ENCODE peak calls at places on chromosomes 13 and 19, in six cellular contexts. Q, D, K, L, R and S are unnamed samples.

GRCh38 chr13:51223284-51224270 is 1.4 kb downstream of the FAM124A start:
- DNase-seq in K (no peak), L (no peak), R (no peak), Q (no peak), D (no peak), S (no peak)

GRCh38 chr13:59263531-59263930 is 900.2 kb downstream of the DIAPH3 start:
- DNase-seq in Q (no peak), R (no peak), L (no peak), K (no peak), D (no peak), S (no peak)

GRCh38 chr19:35560271-35560670 is 3.2 kb downstream of the ATP4A start:
- DNase-seq in L (no peak), Q (no peak), K (no peak), D (no peak), R (no peak), S (no peak)

GRCh38 chr13:111550062-111550461 is 229.6 kb downstream of the TEX29 start:
- DNase-seq in K (no peak), D (no peak), L (no peak), Q (no peak), R (no peak), S (no peak)

GRCh38 chr19:17394891-17395415 is 957 bp upstream of the CCDC194 start:
- DNase-seq in L (peak; percentile 20), K (no peak), D (peak; percentile 81), Q (peak; percentile 56), R (no peak), S (no peak)

GRCh38 chr19:16417660-16418596 is 53.8 kb downstream of the EPS15L1 start:
- DNase-seq in Q (peak; percentile 56), R (peak; percentile 40), K (peak; percentile 30), L (peak; percentile 51), D (peak; percentile 76), S (peak; percentile 68)

GRCh38 chr13:92500192-92500591 is 726.4 kb upstream of the GPC6 start:
- DNase-seq in K (peak; percentile 1), D (no peak), R (no peak), Q (peak; percentile 74), L (no peak), S (no peak)

GRCh38 chr13:111559612-111560423 is 239.4 kb downstream of the TEX29 start:
- DNase-seq in K (no peak), L (no peak), D (no peak), R (no peak), Q (no peak), S (no peak)

GRCh38 chr19:2808129-2808941 is 11.3 kb upstream of the ZNF554 start:
- DNase-seq in D (no peak), Q (no peak), R (no peak), L (no peak), K (no peak), S (no peak)

GRCh38 chr13:52345048-52345447 is 60.9 kb downstream of the THSD1 start:
- DNase-seq in D (no peak), L (no peak), K (no peak), Q (no peak), R (no peak), S (no peak)

GRCh38 chr13:47044842-47045241 is 148.0 kb upstream of the HTR2A start:
- DNase-seq in D (no peak), R (no peak), Q (no peak), K (no peak), L (no peak), S (no peak)

DNA sequence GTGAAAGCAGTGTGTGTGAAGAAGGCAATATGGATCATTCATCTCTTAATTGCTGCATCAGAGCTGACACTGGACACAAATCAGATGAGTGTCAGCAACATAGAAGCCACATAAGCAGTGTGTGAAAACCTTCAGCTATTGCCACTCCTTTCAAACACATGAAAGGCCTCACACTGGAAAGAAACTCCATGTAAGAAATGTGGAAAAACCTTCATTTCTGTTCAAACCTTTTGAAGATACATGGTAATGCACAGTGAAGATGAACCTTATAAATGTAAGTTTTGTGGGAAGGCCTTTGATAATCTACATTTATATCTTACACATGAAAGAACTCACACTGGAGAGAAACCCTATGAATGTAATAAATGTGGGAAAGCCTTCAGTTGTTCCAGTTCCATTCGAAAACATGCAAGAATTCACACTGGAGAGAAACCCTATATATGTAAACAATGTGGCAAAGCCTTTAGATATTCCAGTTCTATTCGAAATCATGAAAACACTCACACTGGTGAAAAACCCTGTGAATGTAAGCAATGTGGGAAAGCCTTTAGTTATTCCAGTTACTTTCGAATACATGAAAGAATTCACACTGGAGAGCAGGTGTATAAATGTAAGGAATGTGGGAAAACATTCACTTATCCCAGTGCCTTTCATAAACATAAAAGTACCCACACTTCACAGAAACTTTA is 53.6 kb downstream of the ZNF823 start:
- DNase-seq in Q (no peak), D (no peak), R (no peak), L (no peak), K (peak; percentile 29), S (no peak)
- H3K9me3 ChIP-seq in Q (peaks cover 34% of the 10 kb centered on the region), D (peaks cover 6% of the 10 kb centered on the region), R (peaks cover 15% of the 10 kb centered on the region), L (peaks cover 34% of the 10 kb centered on the region), K (peaks cover 10% of the 10 kb centered on the region), S (peaks cover 7% of the 10 kb centered on the region)

DNA sequence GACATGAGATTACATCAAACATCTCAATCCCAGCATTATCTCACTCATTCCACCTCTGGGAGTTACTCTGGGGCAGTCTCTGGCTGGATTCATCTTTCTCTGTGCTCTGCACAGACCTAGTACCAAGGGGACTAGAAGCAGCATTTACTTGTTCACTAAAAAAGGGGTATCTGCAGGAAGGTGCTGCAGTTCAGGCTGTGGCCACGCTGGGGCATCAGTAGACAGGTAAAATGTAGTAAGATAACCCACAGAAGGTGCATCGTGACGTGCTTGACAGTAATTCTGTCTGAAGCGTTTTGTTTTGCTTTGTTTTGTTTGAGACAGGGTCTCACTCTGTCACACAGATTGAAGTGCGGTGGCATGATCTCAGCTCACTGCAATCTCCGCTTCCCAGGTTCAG is 29.3 kb downstream of the ZNF564 start:
- DNase-seq in R (no peak), K (peak; percentile 18), D (no peak), L (no peak), Q (no peak), S (no peak)
- H3K9me3 ChIP-seq in R (peaks cover 63% of the 10 kb centered on the region), K (peaks cover 71% of the 10 kb centered on the region), D (peaks cover 17% of the 10 kb centered on the region), L (peaks cover 66% of the 10 kb centered on the region), Q (peaks cover 38% of the 10 kb centered on the region), S (peaks cover 35% of the 10 kb centered on the region)

GRCh38 chr19:40053491-40053890 is 2.5 kb downstream of the ZNF780B start:
- DNase-seq in D (no peak), Q (no peak), R (no peak), K (no peak), L (no peak), S (no peak)
- H3K9me3 ChIP-seq in D (peaks cover 4% of the 10 kb centered on the region), Q (peaks cover 4% of the 10 kb centered on the region), R (no peaks in the 10 kb centered on the region), K (peaks cover 4% of the 10 kb centered on the region), L (peaks cover 6% of the 10 kb centered on the region), S (no peaks in the 10 kb centered on the region)

GRCh38 chr19:22491746-22492145 is 69.6 kb upstream of the ZNF98 start:
- DNase-seq in K (no peak), R (no peak), D (no peak), Q (no peak), L (no peak), S (no peak)
- H3K9me3 ChIP-seq in K (peaks cover 96% of the 10 kb centered on the region), R (no peaks in the 10 kb centered on the region), D (peaks cover 41% of the 10 kb centered on the region), Q (no peaks in the 10 kb centered on the region), L (peaks cover 9% of the 10 kb centered on the region), S (peaks cover 2% of the 10 kb centered on the region)

GRCh38 chr13:78572459-78572858 is 30.9 kb downstream of the POU4F1 start:
- DNase-seq in K (no peak), D (no peak), R (no peak), L (no peak), Q (no peak), S (no peak)

DNA sequence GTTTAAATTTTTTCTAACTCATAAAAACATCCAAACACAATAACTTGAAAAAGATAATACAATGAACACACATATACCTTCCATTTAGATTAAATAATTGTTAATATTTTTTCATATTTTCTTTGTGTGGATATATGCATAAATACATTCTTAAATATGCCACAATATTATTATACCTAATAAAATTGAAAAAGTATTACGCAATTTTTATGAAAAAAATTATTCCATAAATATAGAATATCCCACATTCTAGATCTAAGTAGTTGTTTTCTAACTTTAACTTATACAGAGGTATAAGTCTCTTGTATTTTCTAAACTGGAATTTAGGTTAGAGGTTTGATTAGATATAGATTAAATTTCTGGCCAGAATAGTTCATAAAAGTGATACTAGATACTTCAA is 34.3 kb downstream of the POU4F1 start:
- DNase-seq in D (no peak), L (no peak), R (no peak), K (no peak), Q (no peak), S (no peak)
- H3K9me3 ChIP-seq in D (no peaks in the 10 kb centered on the region), L (no peaks in the 10 kb centered on the region), R (no peaks in the 10 kb centered on the region), K (no peaks in the 10 kb centered on the region), Q (no peaks in the 10 kb centered on the region), S (no peaks in the 10 kb centered on the region)